ENCODE peak calls at places on chromosomes 12 and 14, in four cellular contexts. D, T, A and V are unnamed samples.
A peak's percentile ranks its signal among the peaks of the same experiment; 100 is the strongest.

GRCh38 chr12:116183741-116184141 is 93.8 kb downstream of the MED13L start:
- DNase-seq in D (peak; percentile 43), T (no peak), A (no peak), V (no peak)

GRCh38 chr12:58530421-58531067 is 389.8 kb downstream of the LRIG3 start:
- DNase-seq in D (no peak), T (no peak), A (no peak), V (no peak)

GRCh38 chr12:92360543-92360942 is 214.9 kb upstream of the BTG1 start:
- DNase-seq in D (no peak), T (no peak), A (no peak), V (no peak)

GRCh38 chr12:93573552-93574223 is 1.2 kb downstream of the SOCS2 start:
- DNase-seq in D (peak; percentile 14), T (no peak), A (no peak), V (no peak)

GRCh38 chr12:44875417-44875953 is 630 bp downstream of the NELL2 start:
- DNase-seq in D (peak; percentile 62), T (no peak), A (peak; percentile 64), V (no peak)

GRCh38 chr14:50785506-50786063 is 45.4 kb downstream of the NIN start:
- DNase-seq in D (peak; percentile 37), T (no peak), A (no peak), V (no peak)

GRCh38 chr14:71466942-71467341 is 465.3 kb upstream of the RGS6 start:
- DNase-seq in D (no peak), T (no peak), A (no peak), V (no peak)

GRCh38 chr12:111686574-111687105 is 787 bp downstream of the ACAD10 start:
- DNase-seq in D (no peak), T (no peak), A (no peak), V (no peak)

GRCh38 chr12:85179680-85180300 is 100.2 kb upstream of the ALX1 start:
- DNase-seq in D (no peak), T (no peak), A (no peak), V (no peak)

GRCh38 chr12:49335118-49335954 is 1.7 kb downstream of the C1QL4 start:
- DNase-seq in D (no peak), T (no peak), A (no peak), V (no peak)

GRCh38 chr14:59570122-59570521 is 6.5 kb downstream of the CCDC175 start:
- DNase-seq in D (no peak), T (no peak), A (no peak), V (peak; percentile 16)

GRCh38 chr14:35506927-35507326 is 27.0 kb upstream of the INSM2 start:
- DNase-seq in D (no peak), T (no peak), A (no peak), V (no peak)

GRCh38 chr14:98136420-98136819 is 1135.6 kb downstream of the BCL11B start:
- DNase-seq in D (no peak), T (no peak), A (no peak), V (no peak)

GRCh38 chr12:82793882-82794281 is 107.2 kb downstream of the TMTC2 start:
- DNase-seq in D (peak; percentile 72), T (no peak), A (peak; percentile 61), V (no peak)

GRCh38 chr14:61320806-61321384 is 484 bp upstream of the PRKCH start:
- DNase-seq in D (no peak), T (no peak), A (no peak), V (peak; percentile 35)

GRCh38 chr12:25197608-25198007 is 2.6 kb downstream of the ETFRF1 start:
- DNase-seq in D (no peak), T (no peak), A (no peak), V (no peak)

GRCh38 chr12:126212827-126213226 is 1147.6 kb downstream of the AACS start:
- DNase-seq in D (no peak), T (no peak), A (no peak), V (no peak)